ENCODE peak calls at places on chromosomes 11 and 22, in nine cellular contexts. I is fibroblast of mammary gland; F is A673; L is omental fat pad; A is CD8-positive, alpha-beta T cell; R is cardiac fibroblast; S is AG10803; N is AG04450; D is right atrium auricular region. B is an unnamed sample.

GRCh38 chr11:76132268-76132667 is 74.0 kb downstream of the WNT11 start:
- DNase-seq in N (no peak), F (no peak), I (no peak), D (no peak), L (no peak), A (no peak), R (no peak), S (no peak), B (no peak)

GRCh38 chr22:27952091-27952490 is 33.0 kb upstream of the PITPNB start:
- DNase-seq in L (no peak), F (peak; percentile 59), I (peak; percentile 79), N (peak; percentile 30), S (peak; percentile 59), A (no peak), D (no peak), R (peak; percentile 80), B (peak; percentile 80)

GRCh38 chr22:23066200-23067022 is 3.9 kb upstream of the GNAZ start:
- DNase-seq in R (no peak), D (peak; percentile 46), S (no peak), L (no peak), N (no peak), A (peak; percentile 6), F (no peak), I (no peak), B (no peak)

GRCh38 chr11:67287355-67288197 is 1.5 kb upstream of the ANKRD13D start:
- DNase-seq in F (no peak), D (no peak), I (no peak), N (no peak), L (no peak), S (no peak), A (peak; percentile 53), R (no peak), B (no peak)

GRCh38 chr22:29202231-29203192 is 3.2 kb upstream of the EMID1 start:
- DNase-seq in L (no peak), I (peak; percentile 5), R (peak; percentile 69), D (no peak), S (peak; percentile 49), F (peak; percentile 61), A (peak; percentile 56), N (no peak), B (peak; percentile 62)

GRCh38 chr11:72072348-72072747 is 8.0 kb downstream of the NUMA1 start:
- DNase-seq in F (peak; percentile 63), I (peak; percentile 61), N (peak; percentile 42), S (peak; percentile 86), L (no peak), A (no peak), R (peak; percentile 78), D (no peak), B (peak; percentile 80)

GRCh38 chr22:28252539-28252938 is 333.5 kb upstream of the PITPNB start:
- DNase-seq in N (no peak), F (no peak), R (no peak), L (no peak), S (no peak), A (no peak), D (no peak), I (no peak), B (no peak)

GRCh38 chr11:66172146-66172545 is 96.3 kb upstream of the RAB1B start:
- DNase-seq in D (no peak), A (no peak), F (no peak), I (peak; percentile 77), S (peak; percentile 9), L (no peak), N (peak; percentile 16), R (peak; percentile 33), B (peak; percentile 50)

GRCh38 chr11:36095716-36096115 is 151.9 kb downstream of the LDLRAD3 start:
- DNase-seq in R (peak; percentile 75), N (no peak), D (no peak), F (no peak), L (no peak), I (peak; percentile 50), A (no peak), S (no peak), B (no peak)

GRCh38 chr11:86160546-86161149 is 83.9 kb upstream of the EED start:
- DNase-seq in D (no peak), R (peak; percentile 31), L (no peak), I (no peak), S (peak; percentile 42), N (no peak), F (no peak), A (no peak), B (peak; percentile 51)

GRCh38 chr11:57426754-57427691 is at the start of gene SLC43A3:
- DNase-seq in F (peak; percentile 78), N (no peak), R (peak; percentile 96), L (no peak), I (peak; percentile 98), S (peak; percentile 96), D (peak; percentile 91), A (peak; percentile 70), B (peak; percentile 92)

GRCh38 chr11:75719089-75719638 is 1.5 kb downstream of the MOGAT2 start:
- DNase-seq in D (no peak), F (no peak), I (no peak), N (no peak), S (no peak), A (no peak), R (no peak), L (no peak), B (no peak)

GRCh38 chr11:114197799-114198500 is 98.2 kb upstream of the NNMT start:
- DNase-seq in L (no peak), D (peak; percentile 90), I (peak; percentile 100), A (no peak), F (peak; percentile 40), N (peak; percentile 54), S (peak; percentile 37), R (peak; percentile 99), B (peak; percentile 99)

GRCh38 chr22:35947794-35948425 is 80.7 kb downstream of the RBFOX2 start:
- DNase-seq in R (no peak), S (no peak), I (peak; percentile 64), F (no peak), N (peak; percentile 13), D (no peak), A (no peak), L (no peak), B (no peak)

GRCh38 chr22:47437636-47438035 is 675.2 kb downstream of the TBC1D22A start:
- DNase-seq in N (no peak), R (no peak), F (no peak), D (peak; percentile 23), A (no peak), L (no peak), I (no peak), S (no peak), B (no peak)

GRCh38 chr22:46561435-46561905 is 24.1 kb upstream of the CELSR1 start:
- DNase-seq in D (no peak), A (no peak), S (no peak), I (peak; percentile 37), L (no peak), N (no peak), R (no peak), F (peak; percentile 54), B (no peak)

GRCh38 chr22:27129266-27129665 is 471.9 kb downstream of the MIAT start:
- DNase-seq in N (no peak), L (no peak), S (peak; percentile 89), D (no peak), F (peak; percentile 19), R (peak; percentile 78), A (no peak), I (peak; percentile 34), B (peak; percentile 85)

GRCh38 chr11:17570034-17570433 is 23.0 kb downstream of the OTOG start:
- DNase-seq in L (no peak), D (no peak), R (no peak), A (no peak), I (no peak), F (no peak), N (no peak), S (no peak), B (no peak)

GRCh38 chr11:23336961-23337360 is 476.7 kb upstream of the CCDC179 start:
- DNase-seq in A (no peak), R (no peak), N (no peak), S (peak; percentile 7), D (no peak), L (no peak), F (no peak), I (no peak), B (no peak)

GRCh38 chr11:118918686-118919280 is 6.9 kb downstream of the BCL9L start:
- DNase-seq in I (peak; percentile 54), R (peak; percentile 73), A (peak; percentile 50), L (no peak), D (no peak), N (no peak), F (no peak), S (peak; percentile 61), B (peak; percentile 69)

GRCh38 chr11:130070109-130070828 is 575 bp downstream of the APLP2 start:
- DNase-seq in S (no peak), I (no peak), N (no peak), L (no peak), R (peak; percentile 36), D (no peak), F (peak; percentile 49), A (peak; percentile 43), B (peak; percentile 42)
- TF ChIP-seq CTCF in S (peak; percentile 9), I (no peak), N (no peak), L (no peak), R (peak; percentile 18), D (no peak), F (no peak), A (no peak), B (no peak)

DNA sequence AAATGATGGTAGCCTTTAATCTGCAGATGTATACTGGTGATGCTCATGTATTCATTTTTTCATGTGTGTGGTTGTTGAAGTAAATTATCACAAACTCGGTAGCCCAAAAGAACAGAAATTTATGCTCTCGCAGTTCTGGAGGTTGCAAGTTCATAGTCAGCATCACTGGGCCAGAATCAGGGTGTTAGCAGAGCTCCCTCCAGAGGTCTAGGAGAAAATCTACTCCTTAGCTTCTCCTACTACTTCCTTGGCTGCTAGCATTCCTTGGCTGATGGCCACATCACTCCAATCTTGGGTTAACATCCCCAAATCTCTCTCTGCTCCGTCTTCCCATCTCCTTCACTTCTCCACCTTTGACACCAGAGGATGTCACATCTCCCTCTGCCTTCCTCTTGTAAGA is 45.3 kb upstream of the GALNT18 start:
- DNase-seq in F (no peak), L (no peak), N (no peak), R (peak; percentile 13), S (no peak), D (no peak), I (peak; percentile 38), A (no peak), B (no peak)
- TF ChIP-seq CTCF in F (peak; percentile 13), L (no peak), N (peak; percentile 17), R (no peak), S (peak; percentile 10), D (no peak), I (peak; percentile 37), A (no peak), B (no peak)

GRCh38 chr11:70522613-70523311 is 124.4 kb downstream of the CTTN start:
- DNase-seq in I (no peak), R (no peak), F (no peak), L (no peak), D (no peak), N (no peak), A (no peak), S (no peak), B (no peak)
- TF ChIP-seq CTCF in I (no peak), R (no peak), F (no peak), L (no peak), D (no peak), N (no peak), A (no peak), S (no peak), B (no peak)

DNA sequence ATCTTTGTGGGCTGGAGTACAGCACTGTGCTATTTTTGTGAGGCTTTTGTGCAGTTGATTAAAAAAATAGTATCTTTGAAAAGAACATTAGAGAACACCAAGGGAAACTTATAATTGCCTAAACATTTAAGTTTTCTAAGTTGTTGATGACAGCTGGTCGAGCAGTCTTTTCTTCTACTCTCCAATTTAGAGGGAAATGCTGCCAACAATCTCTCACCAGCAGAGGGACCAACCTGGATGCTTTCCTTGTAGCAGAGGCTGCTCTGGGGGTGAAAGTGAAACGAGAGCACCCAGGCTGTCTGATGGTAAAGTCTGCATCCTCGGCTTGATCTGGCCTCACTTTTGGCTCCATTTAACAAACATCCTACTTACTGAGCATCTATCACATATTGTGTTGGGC is 1286.5 kb upstream of the TENM4 start:
- DNase-seq in F (peak; percentile 66), L (no peak), A (no peak), I (peak; percentile 13), S (no peak), R (peak; percentile 58), D (no peak), N (no peak), B (peak; percentile 29)
- TF ChIP-seq CTCF in F (peak; percentile 68), L (no peak), A (no peak), I (peak; percentile 19), S (peak; percentile 4), R (peak; percentile 43), D (peak; percentile 39), N (peak; percentile 32), B (peak; percentile 40)